ENCODE peak calls at places on chromosome 18, in nine cellular contexts. E, O, K, Y, N, A, T, Z and G are unnamed samples.

GRCh38 chr18:73959341-73959740 is 188.3 kb downstream of the FBXO15 start:
- DNase-seq in E (no peak), O (no peak), K (no peak), Y (no peak), N (no peak), A (no peak), T (no peak), Z (no peak), G (no peak)

GRCh38 chr18:50610349-50610748 is 50.5 kb downstream of the MAPK4 start:
- DNase-seq in E (no peak), O (no peak), K (no peak), Y (no peak), N (no peak), A (no peak), T (no peak), Z (no peak), G (no peak)

GRCh38 chr18:25349131-25349925 is 2.6 kb downstream of the ZNF521 start:
- DNase-seq in E (no peak), O (peak; percentile 38), K (peak; percentile 45), Y (no peak), N (peak; percentile 52), A (peak; percentile 52), T (peak; percentile 47), Z (peak; percentile 55), G (no peak)

GRCh38 chr18:75081486-75081885 is 127.5 kb downstream of the PTGR3 start:
- DNase-seq in E (no peak), O (no peak), K (no peak), Y (no peak), N (no peak), A (no peak), T (no peak), Z (no peak), G (no peak)

GRCh38 chr18:10471574-10471973 is 17.1 kb downstream of the APCDD1 start:
- DNase-seq in E (no peak), O (no peak), K (no peak), Y (no peak), N (no peak), A (no peak), T (no peak), Z (no peak), G (no peak)

GRCh38 chr18:57269756-57270534 is 82.4 kb upstream of the ST8SIA3 start:
- DNase-seq in E (no peak), O (no peak), K (no peak), Y (no peak), N (no peak), A (no peak), T (no peak), Z (no peak), G (no peak)

GRCh38 chr18:79964330-79965118 is at the start of gene HSBP1L1:
- DNase-seq in E (peak; percentile 58), O (no peak), K (peak; percentile 90), Y (no peak), N (peak; percentile 51), A (peak; percentile 77), T (peak; percentile 42), Z (no peak), G (no peak)

GRCh38 chr18:8480506-8481328 is 128.5 kb upstream of the RAB12 start:
- DNase-seq in E (no peak), O (peak; percentile 31), K (no peak), Y (no peak), N (peak; percentile 84), A (peak; percentile 44), T (peak; percentile 59), Z (peak; percentile 7), G (no peak)

GRCh38 chr18:57839942-57840381 is 36.8 kb upstream of the ATP8B1 start:
- DNase-seq in E (no peak), O (no peak), K (no peak), Y (no peak), N (peak; percentile 62), A (no peak), T (peak; percentile 74), Z (no peak), G (no peak)

GRCh38 chr18:35024965-35025364 is 16.2 kb upstream of the MAPRE2 start:
- DNase-seq in E (no peak), O (no peak), K (peak; percentile 50), Y (no peak), N (peak; percentile 91), A (no peak), T (peak; percentile 98), Z (no peak), G (no peak)

GRCh38 chr18:56043691-56044090 is 455.7 kb upstream of the TCF4 start:
- DNase-seq in E (no peak), O (peak; percentile 86), K (no peak), Y (no peak), N (no peak), A (no peak), T (no peak), Z (peak; percentile 73), G (no peak)

GRCh38 chr18:74204543-74205152 is 56.3 kb downstream of the TIMM21 start:
- DNase-seq in E (no peak), O (no peak), K (no peak), Y (no peak), N (no peak), A (no peak), T (no peak), Z (no peak), G (no peak)

GRCh38 chr18:70671889-70672551 is 383.2 kb downstream of the SOCS6 start:
- DNase-seq in E (peak; percentile 22), O (no peak), K (no peak), Y (no peak), N (no peak), A (no peak), T (no peak), Z (no peak), G (no peak)

GRCh38 chr18:77101410-77102245 is 31.0 kb downstream of the MBP start:
- DNase-seq in E (no peak), O (no peak), K (peak; percentile 88), Y (no peak), N (peak; percentile 97), A (no peak), T (peak; percentile 96), Z (no peak), G (peak; percentile 91)

GRCh38 chr18:25621144-25621543 is 269.2 kb upstream of the ZNF521 start:
- DNase-seq in E (no peak), O (no peak), K (no peak), Y (no peak), N (no peak), A (no peak), T (no peak), Z (no peak), G (no peak)

GRCh38 chr18:58078889-58079573 is 35.0 kb downstream of the NEDD4L start:
- DNase-seq in E (no peak), O (no peak), K (no peak), Y (no peak), N (no peak), A (no peak), T (no peak), Z (no peak), G (no peak)

GRCh38 chr18:61129001-61129400 is 204.2 kb upstream of the CDH20 start:
- DNase-seq in E (no peak), O (no peak), K (no peak), Y (no peak), N (no peak), A (no peak), T (no peak), Z (no peak), G (no peak)

GRCh38 chr18:49561377-49562193 is at the start of gene LIPG:
- DNase-seq in E (no peak), O (no peak), K (peak; percentile 58), Y (no peak), N (peak; percentile 97), A (peak; percentile 50), T (no peak), Z (no peak), G (peak; percentile 5)

GRCh38 chr18:55328301-55328700 is 259.7 kb downstream of the TCF4 start:
- DNase-seq in E (no peak), O (no peak), K (no peak), Y (no peak), N (peak; percentile 86), A (no peak), T (peak; percentile 41), Z (no peak), G (no peak)

GRCh38 chr18:46167971-46168370 is 63.8 kb downstream of the HAUS1 start:
- DNase-seq in E (no peak), O (no peak), K (peak; percentile 70), Y (no peak), N (no peak), A (no peak), T (no peak), Z (no peak), G (peak; percentile 68)

GRCh38 chr18:13246591-13246990 is 28.0 kb downstream of the LDLRAD4 start:
- DNase-seq in E (no peak), O (no peak), K (peak; percentile 14), Y (no peak), N (no peak), A (no peak), T (no peak), Z (no peak), G (no peak)

GRCh38 chr18:44589709-44590108 is 91.0 kb upstream of the SETBP1 start:
- DNase-seq in E (no peak), O (no peak), K (no peak), Y (no peak), N (peak; percentile 56), A (no peak), T (peak; percentile 88), Z (no peak), G (no peak)

GRCh38 chr18:40864846-40865245 is 1090.2 kb upstream of the PIK3C3 start:
- DNase-seq in E (no peak), O (no peak), K (no peak), Y (no peak), N (no peak), A (no peak), T (peak; percentile 45), Z (no peak), G (no peak)

GRCh38 chr18:457120-457519 is 43.4 kb downstream of the COLEC12 start:
- DNase-seq in E (no peak), O (no peak), K (no peak), Y (no peak), N (peak; percentile 94), A (peak; percentile 31), T (peak; percentile 90), Z (no peak), G (no peak)

GRCh38 chr18:26005950-26006349 is 84.5 kb downstream of the SS18 start:
- DNase-seq in E (no peak), O (no peak), K (no peak), Y (no peak), N (no peak), A (no peak), T (no peak), Z (no peak), G (no peak)